ENCODE peak calls at places on chromosomes 1 and 21, in six cellular contexts. One of them, this sample, is unnamed. For H3K27me3, the result is how much of the 10 kb centered on the place peaks cover.

GRCh38 chr1:172269644-172270043 is 150.8 kb upstream of the C1orf105 start:
- DNase-seq in brain microvascular endothelial cell: no peak
- DNase-seq in SK-N-SH: no peak
- DNase-seq in stomach: no peak
- DNase-seq in ovary: no peak
- DNase-seq in hepatocyte: peak
- DNase-seq in this sample: no peak

GRCh38 chr1:239025223-239025622 is 361.1 kb upstream of the CHRM3 start:
- DNase-seq in brain microvascular endothelial cell: no peak
- DNase-seq in SK-N-SH: no peak
- DNase-seq in stomach: no peak
- DNase-seq in ovary: no peak
- DNase-seq in hepatocyte: no peak
- DNase-seq in this sample: no peak

GRCh38 chr1:43976890-43977289 is 2.1 kb upstream of the B4GALT2 start:
- DNase-seq in brain microvascular endothelial cell: no peak
- DNase-seq in SK-N-SH: no peak
- DNase-seq in stomach: no peak
- DNase-seq in ovary: no peak
- DNase-seq in hepatocyte: no peak
- DNase-seq in this sample: no peak

GRCh38 chr21:43827015-43827611 is 37.7 kb downstream of the RRP1 start:
- DNase-seq in brain microvascular endothelial cell: peak
- DNase-seq in SK-N-SH: no peak
- DNase-seq in stomach: no peak
- DNase-seq in ovary: no peak
- DNase-seq in hepatocyte: peak
- DNase-seq in this sample: peak

GRCh38 chr1:51234721-51235425 is 1.2 kb upstream of the RNF11 start:
- DNase-seq in brain microvascular endothelial cell: peak
- DNase-seq in SK-N-SH: peak
- DNase-seq in stomach: peak
- DNase-seq in ovary: peak
- DNase-seq in hepatocyte: peak
- DNase-seq in this sample: peak

GRCh38 chr1:150720098-150720497 is 597 bp downstream of the HORMAD1 start:
- DNase-seq in brain microvascular endothelial cell: no peak
- DNase-seq in SK-N-SH: no peak
- DNase-seq in stomach: no peak
- DNase-seq in ovary: no peak
- DNase-seq in hepatocyte: no peak
- DNase-seq in this sample: no peak

GRCh38 chr1:91731815-91732214 is 154.1 kb downstream of the TGFBR3 start:
- DNase-seq in brain microvascular endothelial cell: no peak
- DNase-seq in SK-N-SH: no peak
- DNase-seq in stomach: no peak
- DNase-seq in ovary: no peak
- DNase-seq in hepatocyte: no peak
- DNase-seq in this sample: peak

GRCh38 chr1:2091611-2092604 is 41.7 kb downstream of the PRKCZ start:
- DNase-seq in brain microvascular endothelial cell: peak
- DNase-seq in SK-N-SH: no peak
- DNase-seq in stomach: peak
- DNase-seq in ovary: no peak
- DNase-seq in hepatocyte: peak
- DNase-seq in this sample: no peak

GRCh38 chr1:31133368-31133767 is 67.9 kb upstream of the PUM1 start:
- DNase-seq in brain microvascular endothelial cell: no peak
- DNase-seq in SK-N-SH: no peak
- DNase-seq in stomach: no peak
- DNase-seq in ovary: no peak
- DNase-seq in hepatocyte: no peak
- DNase-seq in this sample: no peak

GRCh38 chr21:18153063-18153462 is 91.6 kb upstream of the CHODL start:
- DNase-seq in brain microvascular endothelial cell: peak
- DNase-seq in SK-N-SH: no peak
- DNase-seq in stomach: no peak
- DNase-seq in ovary: no peak
- DNase-seq in hepatocyte: no peak
- DNase-seq in this sample: no peak

GRCh38 chr1:34162852-34163766 is 1.9 kb downstream of the CSMD2 start:
- DNase-seq in brain microvascular endothelial cell: peak
- DNase-seq in SK-N-SH: peak
- DNase-seq in stomach: peak
- DNase-seq in ovary: peak
- DNase-seq in hepatocyte: peak
- DNase-seq in this sample: peak

GRCh38 chr1:101567582-101568189 is 330.9 kb downstream of the S1PR1 start:
- DNase-seq in brain microvascular endothelial cell: peak
- DNase-seq in SK-N-SH: peak
- DNase-seq in stomach: peak
- DNase-seq in ovary: no peak
- DNase-seq in hepatocyte: peak
- DNase-seq in this sample: no peak

GRCh38 chr21:42574234-42575027 is 60.8 kb downstream of the SLC37A1 start:
- DNase-seq in brain microvascular endothelial cell: peak
- DNase-seq in SK-N-SH: peak
- DNase-seq in stomach: peak
- DNase-seq in ovary: peak
- DNase-seq in hepatocyte: no peak
- DNase-seq in this sample: no peak

GRCh38 chr1:109823543-109824348 is 60.0 kb upstream of the EPS8L3 start:
- DNase-seq in brain microvascular endothelial cell: peak
- DNase-seq in SK-N-SH: no peak
- DNase-seq in stomach: no peak
- DNase-seq in ovary: peak
- DNase-seq in hepatocyte: peak
- DNase-seq in this sample: no peak

GRCh38 chr1:204621391-204621790 is 64.1 kb downstream of the LRRN2 start:
- DNase-seq in brain microvascular endothelial cell: no peak
- DNase-seq in SK-N-SH: no peak
- DNase-seq in stomach: no peak
- DNase-seq in ovary: no peak
- DNase-seq in hepatocyte: no peak
- DNase-seq in this sample: no peak

GRCh38 chr1:6249732-6250689 is 6.0 kb downstream of the HES3 start:
- DNase-seq in brain microvascular endothelial cell: no peak
- DNase-seq in SK-N-SH: no peak
- DNase-seq in stomach: no peak
- DNase-seq in ovary: peak
- DNase-seq in hepatocyte: peak
- DNase-seq in this sample: no peak

GRCh38 chr1:107677674-107678073 is 287.3 kb downstream of the VAV3 start:
- DNase-seq in brain microvascular endothelial cell: no peak
- DNase-seq in SK-N-SH: no peak
- DNase-seq in stomach: no peak
- DNase-seq in ovary: no peak
- DNase-seq in hepatocyte: no peak
- DNase-seq in this sample: no peak

GRCh38 chr1:28737245-28738137 is 751 bp downstream of the YTHDF2 start:
- DNase-seq in brain microvascular endothelial cell: peak
- DNase-seq in SK-N-SH: peak
- DNase-seq in stomach: peak
- DNase-seq in ovary: peak
- DNase-seq in hepatocyte: peak
- DNase-seq in this sample: no peak

DNA sequence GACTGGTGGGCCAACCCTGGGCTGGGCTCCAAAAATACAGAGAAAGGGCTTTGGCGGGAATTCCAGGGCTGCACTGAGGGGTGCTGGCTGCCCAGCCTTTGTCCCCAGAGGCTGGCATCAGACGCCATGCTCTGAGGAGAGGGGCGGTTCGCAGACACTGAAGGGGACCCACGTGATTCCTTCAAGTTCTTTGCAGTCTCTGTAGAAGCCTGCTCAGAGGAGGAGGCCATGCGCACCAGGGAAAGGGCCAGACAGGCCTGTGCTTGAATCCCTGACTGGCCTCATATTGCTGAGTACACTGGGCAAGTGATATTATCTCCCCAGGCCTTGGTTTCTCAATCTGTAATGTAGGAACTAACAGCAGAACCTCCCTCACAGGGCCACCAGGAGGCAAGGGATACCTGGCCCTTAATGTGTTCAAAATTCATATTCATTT is 119.5 kb downstream of the EPHB2 start:
- DNase-seq in brain microvascular endothelial cell: no peak
- DNase-seq in SK-N-SH: no peak
- DNase-seq in stomach: no peak
- DNase-seq in ovary: no peak
- DNase-seq in hepatocyte: no peak
- DNase-seq in this sample: no peak
- TF ChIP-seq CTCF in brain microvascular endothelial cell: peak
- TF ChIP-seq CTCF in SK-N-SH: no peak
- TF ChIP-seq CTCF in stomach: no peak
- TF ChIP-seq CTCF in ovary: no peak
- TF ChIP-seq CTCF in hepatocyte: no peak
- TF ChIP-seq CTCF in this sample: no peak

GRCh38 chr1:89068291-89068690 is 3.3 kb upstream of the GBP1 start:
- DNase-seq in brain microvascular endothelial cell: peak
- DNase-seq in SK-N-SH: no peak
- DNase-seq in stomach: no peak
- DNase-seq in ovary: no peak
- DNase-seq in hepatocyte: no peak
- DNase-seq in this sample: no peak

GRCh38 chr1:89060091-89060490 is 4.9 kb downstream of the GBP1 start:
- DNase-seq in brain microvascular endothelial cell: no peak
- DNase-seq in SK-N-SH: no peak
- DNase-seq in stomach: no peak
- DNase-seq in ovary: no peak
- DNase-seq in hepatocyte: no peak
- DNase-seq in this sample: no peak

GRCh38 chr1:89069955-89070354 is 4.9 kb upstream of the GBP1 start:
- DNase-seq in brain microvascular endothelial cell: no peak
- DNase-seq in SK-N-SH: no peak
- DNase-seq in stomach: no peak
- DNase-seq in ovary: no peak
- DNase-seq in hepatocyte: no peak
- DNase-seq in this sample: no peak

GRCh38 chr1:89070509-89070908 is 5.5 kb upstream of the GBP1 start:
- DNase-seq in brain microvascular endothelial cell: no peak
- DNase-seq in SK-N-SH: no peak
- DNase-seq in stomach: no peak
- DNase-seq in ovary: no peak
- DNase-seq in hepatocyte: no peak
- DNase-seq in this sample: no peak

DNA sequence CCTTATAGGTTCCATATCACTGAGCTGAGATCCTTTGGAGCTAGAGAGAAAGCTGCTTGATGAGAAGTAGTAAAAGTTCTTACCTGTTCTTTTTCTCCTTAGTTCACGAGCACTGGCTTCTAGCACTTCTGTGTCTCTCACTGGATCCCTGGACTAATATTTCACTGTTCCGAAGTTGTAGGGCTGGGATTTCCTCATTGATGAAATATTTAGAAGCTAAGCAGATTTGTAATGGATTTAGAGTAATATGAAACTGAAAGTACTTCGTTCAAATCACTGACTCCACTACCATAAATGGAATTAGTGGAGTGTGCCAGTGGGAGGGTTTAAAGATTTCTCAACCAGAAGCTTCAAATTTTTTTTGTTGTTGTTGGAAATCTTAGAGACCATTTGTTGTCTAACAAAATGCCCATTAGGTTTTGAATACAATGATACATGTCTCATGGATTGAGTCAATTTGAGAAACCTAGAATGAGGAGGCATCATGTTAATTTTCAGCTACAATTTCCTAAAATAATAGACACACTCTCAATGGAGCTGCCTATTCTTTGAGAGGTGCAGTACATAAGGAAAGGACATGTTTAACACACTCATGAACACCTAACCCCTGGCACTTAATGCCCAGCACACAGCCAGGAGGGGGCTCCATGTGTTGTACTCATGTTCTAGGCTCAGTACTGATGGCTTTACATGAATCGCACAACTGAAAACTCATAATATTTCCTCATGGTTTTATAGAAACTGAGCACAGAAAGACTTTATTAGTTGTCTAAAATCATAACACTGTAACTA is at the start of gene GBP1:
- DNase-seq in brain microvascular endothelial cell: peak
- DNase-seq in SK-N-SH: no peak
- DNase-seq in stomach: no peak
- DNase-seq in ovary: no peak
- DNase-seq in hepatocyte: peak
- DNase-seq in this sample: peak
- H3K4me3 ChIP-seq in brain microvascular endothelial cell: peak
- H3K4me3 ChIP-seq in SK-N-SH: peak
- H3K4me3 ChIP-seq in stomach: peak
- H3K4me3 ChIP-seq in ovary: peak
- H3K4me3 ChIP-seq in hepatocyte: peak
- H3K4me3 ChIP-seq in this sample: peak

GRCh38 chr1:24903955-24904730 is 25.9 kb downstream of the RUNX3 start:
- DNase-seq in brain microvascular endothelial cell: no peak
- DNase-seq in SK-N-SH: no peak
- DNase-seq in stomach: peak
- DNase-seq in ovary: peak
- DNase-seq in hepatocyte: no peak
- DNase-seq in this sample: no peak

GRCh38 chr1:24905355-24905978 is 24.6 kb downstream of the RUNX3 start:
- DNase-seq in brain microvascular endothelial cell: no peak
- DNase-seq in SK-N-SH: no peak
- DNase-seq in stomach: peak
- DNase-seq in ovary: peak
- DNase-seq in hepatocyte: no peak
- DNase-seq in this sample: no peak

GRCh38 chr1:24905979-24906720 is 23.9 kb downstream of the RUNX3 start:
- DNase-seq in brain microvascular endothelial cell: no peak
- DNase-seq in SK-N-SH: no peak
- DNase-seq in stomach: no peak
- DNase-seq in ovary: peak
- DNase-seq in hepatocyte: no peak
- DNase-seq in this sample: no peak

GRCh38 chr1:24903560-24903954 is 26.5 kb downstream of the RUNX3 start:
- DNase-seq in brain microvascular endothelial cell: no peak
- DNase-seq in SK-N-SH: no peak
- DNase-seq in stomach: peak
- DNase-seq in ovary: peak
- DNase-seq in hepatocyte: no peak
- DNase-seq in this sample: no peak

GRCh38 chr1:24904731-24905354 is 25.2 kb downstream of the RUNX3 start:
- DNase-seq in brain microvascular endothelial cell: no peak
- DNase-seq in SK-N-SH: no peak
- DNase-seq in stomach: peak
- DNase-seq in ovary: peak
- DNase-seq in hepatocyte: no peak
- DNase-seq in this sample: no peak
- H3K27me3 ChIP-seq in brain microvascular endothelial cell: under half
- H3K27me3 ChIP-seq in SK-N-SH: under half
- H3K27me3 ChIP-seq in stomach: half or more
- H3K27me3 ChIP-seq in ovary: under half
- H3K27me3 ChIP-seq in hepatocyte: under half
- H3K27me3 ChIP-seq in this sample: under half

DNA sequence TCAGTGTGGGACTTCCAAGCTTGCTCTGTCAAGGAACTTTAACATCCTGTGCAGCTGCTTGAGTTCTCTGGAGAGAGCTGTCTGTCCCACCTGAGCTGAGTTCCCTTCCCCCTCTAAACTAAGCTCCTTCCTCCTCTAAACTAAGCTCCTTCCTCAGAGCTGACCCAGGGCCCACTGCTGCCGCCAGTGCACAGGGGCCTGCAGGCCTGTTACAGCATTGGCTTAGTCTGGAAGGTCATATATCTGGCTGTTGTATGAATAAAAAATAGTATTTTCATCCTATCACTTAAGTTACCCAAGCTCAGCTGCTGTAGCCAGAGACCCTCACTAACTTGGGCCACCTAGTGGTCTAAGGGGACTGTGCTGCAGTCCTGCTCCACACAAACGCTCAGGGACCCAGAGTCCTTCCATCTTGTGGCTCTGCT is 71.1 kb upstream of the GCLM start:
- DNase-seq in brain microvascular endothelial cell: no peak
- DNase-seq in SK-N-SH: peak
- DNase-seq in stomach: no peak
- DNase-seq in ovary: no peak
- DNase-seq in hepatocyte: no peak
- DNase-seq in this sample: no peak
- TF ChIP-seq CTCF in brain microvascular endothelial cell: peak
- TF ChIP-seq CTCF in SK-N-SH: peak
- TF ChIP-seq CTCF in stomach: no peak
- TF ChIP-seq CTCF in ovary: peak
- TF ChIP-seq CTCF in hepatocyte: peak
- TF ChIP-seq CTCF in this sample: peak